ENCODE peak calls at places on chromosomes 4 and X, in seven cellular contexts. M is uterus, B is non-pigmented ciliary epithelial cell, X is kidney, K is astrocyte of the spinal cord, Z is brain microvascular endothelial cell, C is HT1080. J is an unnamed sample.

GRCh38 chr4:102390438-102390837 is 45.2 kb upstream of the SLC39A8 start:
- DNase-seq in M (no peak), B (peak), X (no peak), K (peak), Z (peak), C (peak), J (no peak)

GRCh38 chr4:145902522-145902921 is 36.1 kb downstream of the ZNF827 start:
- DNase-seq in M (no peak), B (no peak), X (no peak), K (no peak), Z (no peak), C (no peak), J (no peak)

GRCh38 chr4:76782837-76783236 is 115.1 kb downstream of the SOWAHB start:
- DNase-seq in M (no peak), B (no peak), X (no peak), K (peak), Z (peak), C (peak), J (peak)

GRCh38 chr4:173698557-173699262 is 168.7 kb upstream of the HAND2 start:
- DNase-seq in M (no peak), B (no peak), X (no peak), K (no peak), Z (no peak), C (peak), J (peak)

GRCh38 chr4:184940500-184940899 is 77.8 kb upstream of the HELT start:
- DNase-seq in M (no peak), B (no peak), X (no peak), K (no peak), Z (no peak), C (no peak), J (no peak)

GRCh38 chrX:3609800-3610199 is 103.6 kb downstream of the PRKX start:
- DNase-seq in M (no peak), B (peak), X (no peak), K (peak), Z (peak), C (peak), J (peak)

GRCh38 chr4:1635452-1635851 is 48.7 kb downstream of the FAM53A start:
- DNase-seq in M (no peak), B (no peak), X (no peak), K (no peak), Z (no peak), C (peak), J (no peak)

GRCh38 chr4:86918539-86919072 is 16.2 kb upstream of the AFF1 start:
- DNase-seq in M (no peak), B (no peak), X (no peak), K (peak), Z (peak), C (no peak), J (no peak)

GRCh38 chr4:185229021-185229818 is 19.8 kb downstream of the SNX25 start:
- DNase-seq in M (no peak), B (no peak), X (no peak), K (no peak), Z (no peak), C (no peak), J (no peak)

GRCh38 chr4:112140536-112140935 is 4.7 kb upstream of the FAM241A start:
- DNase-seq in M (no peak), B (no peak), X (no peak), K (no peak), Z (no peak), C (no peak), J (no peak)

GRCh38 chr4:16732741-16733140 is 165.7 kb downstream of the LDB2 start:
- DNase-seq in M (no peak), B (no peak), X (no peak), K (no peak), Z (no peak), C (no peak), J (no peak)

GRCh38 chrX:115419094-115419493 is 129.6 kb downstream of the LUZP4 start:
- DNase-seq in M (no peak), B (peak), X (no peak), K (no peak), Z (peak), C (no peak), J (no peak)

GRCh38 chr4:6182390-6183280 is 17.7 kb downstream of the JAKMIP1 start:
- DNase-seq in M (no peak), B (no peak), X (no peak), K (no peak), Z (no peak), C (no peak), J (no peak)

GRCh38 chrX:1147641-1148515 is 64.6 kb downstream of the CRLF2 start:
- DNase-seq in M (no peak), B (no peak), X (no peak), K (no peak), Z (no peak), C (no peak), J (no peak)

GRCh38 chr4:145488310-145488709 is 6.7 kb downstream of the SMAD1 start:
- DNase-seq in M (no peak), B (no peak), X (no peak), K (no peak), Z (no peak), C (no peak), J (no peak)

GRCh38 chr4:150135134-150135773 is 57.0 kb downstream of the DCLK2 start:
- DNase-seq in M (no peak), B (no peak), X (no peak), K (peak), Z (no peak), C (peak), J (no peak)

GRCh38 chr4:120694973-120695372 is 227.6 kb downstream of the PRDM5 start:
- DNase-seq in M (no peak), B (peak), X (no peak), K (peak), Z (peak), C (peak), J (no peak)

GRCh38 chr4:176791591-176792347 is 953 bp downstream of the VEGFC start:
- DNase-seq in M (no peak), B (no peak), X (peak), K (peak), Z (no peak), C (peak), J (peak)

GRCh38 chr4:146975535-146975934 is 29.9 kb upstream of the TTC29 start:
- DNase-seq in M (no peak), B (no peak), X (no peak), K (no peak), Z (no peak), C (no peak), J (no peak)

GRCh38 chr4:1345905-1346780 is 865 bp upstream of the UVSSA start:
- DNase-seq in M (peak), B (no peak), X (peak), K (peak), Z (peak), C (peak), J (peak)

GRCh38 chr4:108492816-108493595 is 127.4 kb upstream of the RPL34 start:
- DNase-seq in M (no peak), B (peak), X (peak), K (peak), Z (peak), C (peak), J (no peak)

GRCh38 chrX:97322401-97322800 is 438.7 kb downstream of the RPA4 start:
- DNase-seq in M (no peak), B (no peak), X (no peak), K (no peak), Z (no peak), C (no peak), J (peak)

GRCh38 chrX:10045327-10046000 is 78.3 kb downstream of the CLDN34 start:
- DNase-seq in M (no peak), B (no peak), X (no peak), K (no peak), Z (no peak), C (no peak), J (peak)

GRCh38 chrX:109774706-109775105 is 41.6 kb upstream of the ACSL4 start:
- DNase-seq in M (no peak), B (peak), X (no peak), K (peak), Z (peak), C (peak), J (peak)

GRCh38 chrX:119726900-119727555 is 31.4 kb upstream of the SOWAHD start:
- DNase-seq in M (no peak), B (no peak), X (no peak), K (no peak), Z (no peak), C (peak), J (peak)

J was measured in AG20443.